ENCODE peak calls at places on chromosomes 7 and 10, in six cellular contexts. One of them, this sample, is unnamed.

GRCh38 chr10:24418532-24418931 is 209.6 kb downstream of the KIAA1217 start:
- DNase-seq in HCT116: no peak
- DNase-seq in KBM-7: peak; percentile 1
- DNase-seq in GM10248: no peak
- DNase-seq in left lung: no peak
- DNase-seq in NCI-H1436: no peak
- DNase-seq in this sample: no peak

GRCh38 chr10:77710081-77710551 is 72.5 kb upstream of the KCNMA1 start:
- DNase-seq in HCT116: no peak
- DNase-seq in left lung: no peak
- DNase-seq in KBM-7: no peak
- DNase-seq in GM10248: no peak
- DNase-seq in NCI-H1436: no peak
- DNase-seq in this sample: no peak

GRCh38 chr10:98422182-98422581 is 7.2 kb upstream of the PYROXD2 start:
- DNase-seq in HCT116: no peak
- DNase-seq in NCI-H1436: no peak
- DNase-seq in GM10248: no peak
- DNase-seq in left lung: no peak
- DNase-seq in KBM-7: no peak
- DNase-seq in this sample: no peak

GRCh38 chr7:1963575-1963974 is 269.2 kb downstream of the MAD1L1 start:
- DNase-seq in GM10248: no peak
- DNase-seq in KBM-7: no peak
- DNase-seq in NCI-H1436: no peak
- DNase-seq in HCT116: no peak
- DNase-seq in left lung: peak; percentile 62
- DNase-seq in this sample: no peak

GRCh38 chr10:77774940-77775391 is 137.4 kb upstream of the KCNMA1 start:
- DNase-seq in GM10248: no peak
- DNase-seq in KBM-7: no peak
- DNase-seq in HCT116: no peak
- DNase-seq in NCI-H1436: no peak
- DNase-seq in left lung: no peak
- DNase-seq in this sample: no peak

GRCh38 chr7:68216046-68216445 is 1219.4 kb downstream of the TYW1 start:
- DNase-seq in left lung: no peak
- DNase-seq in HCT116: no peak
- DNase-seq in NCI-H1436: no peak
- DNase-seq in KBM-7: no peak
- DNase-seq in GM10248: no peak
- DNase-seq in this sample: no peak

GRCh38 chr10:72079356-72079755 is 9.0 kb downstream of the SPOCK2 start:
- DNase-seq in left lung: no peak
- DNase-seq in KBM-7: no peak
- DNase-seq in HCT116: no peak
- DNase-seq in NCI-H1436: peak; percentile 46
- DNase-seq in GM10248: no peak
- DNase-seq in this sample: no peak

GRCh38 chr7:142809671-142810070 is 38.9 kb downstream of the PRSS2 start:
- DNase-seq in HCT116: no peak
- DNase-seq in NCI-H1436: no peak
- DNase-seq in KBM-7: no peak
- DNase-seq in GM10248: no peak
- DNase-seq in left lung: no peak
- DNase-seq in this sample: no peak

GRCh38 chr10:4543943-4544540 is 282.0 kb upstream of the AKR1E2 start:
- DNase-seq in GM10248: no peak
- DNase-seq in KBM-7: no peak
- DNase-seq in HCT116: no peak
- DNase-seq in NCI-H1436: no peak
- DNase-seq in left lung: no peak
- DNase-seq in this sample: no peak

GRCh38 chr10:70494536-70494935 is 16.0 kb downstream of the PALD1 start:
- DNase-seq in HCT116: no peak
- DNase-seq in GM10248: no peak
- DNase-seq in NCI-H1436: no peak
- DNase-seq in left lung: no peak
- DNase-seq in KBM-7: no peak
- DNase-seq in this sample: no peak

GRCh38 chr7:105654994-105655900 is 74.0 kb upstream of the EFCAB10 start:
- DNase-seq in HCT116: no peak
- DNase-seq in NCI-H1436: no peak
- DNase-seq in GM10248: no peak
- DNase-seq in left lung: no peak
- DNase-seq in KBM-7: no peak
- DNase-seq in this sample: no peak

GRCh38 chr7:37116043-37116701 is 332.5 kb downstream of the ELMO1 start:
- DNase-seq in HCT116: no peak
- DNase-seq in NCI-H1436: no peak
- DNase-seq in left lung: no peak
- DNase-seq in KBM-7: no peak
- DNase-seq in GM10248: no peak
- DNase-seq in this sample: no peak

GRCh38 chr10:66301078-66301477 is 624.8 kb upstream of the LRRTM3 start:
- DNase-seq in left lung: no peak
- DNase-seq in GM10248: no peak
- DNase-seq in HCT116: no peak
- DNase-seq in KBM-7: no peak
- DNase-seq in NCI-H1436: no peak
- DNase-seq in this sample: no peak

GRCh38 chr7:70703785-70704184 is 428.2 kb upstream of the GALNT17 start:
- DNase-seq in NCI-H1436: peak; percentile 41
- DNase-seq in GM10248: no peak
- DNase-seq in HCT116: no peak
- DNase-seq in KBM-7: no peak
- DNase-seq in left lung: no peak
- DNase-seq in this sample: no peak

GRCh38 chr10:122019414-122019975 is 30.5 kb downstream of the TACC2 start:
- DNase-seq in KBM-7: no peak
- DNase-seq in HCT116: no peak
- DNase-seq in GM10248: no peak
- DNase-seq in left lung: peak; percentile 88
- DNase-seq in NCI-H1436: peak; percentile 8
- DNase-seq in this sample: no peak

GRCh38 chr10:97762816-97763215 is 9.0 kb downstream of the SFRP5 start:
- DNase-seq in NCI-H1436: no peak
- DNase-seq in KBM-7: no peak
- DNase-seq in GM10248: no peak
- DNase-seq in HCT116: no peak
- DNase-seq in left lung: peak; percentile 56
- DNase-seq in this sample: no peak

GRCh38 chr10:74474022-74474713 is 323.1 kb downstream of the ADK start:
- DNase-seq in NCI-H1436: no peak
- DNase-seq in GM10248: no peak
- DNase-seq in left lung: no peak
- DNase-seq in KBM-7: no peak
- DNase-seq in HCT116: no peak
- DNase-seq in this sample: no peak

GRCh38 chr10:104844073-104844472 is 203.0 kb downstream of the SORCS3 start:
- DNase-seq in NCI-H1436: no peak
- DNase-seq in KBM-7: no peak
- DNase-seq in GM10248: no peak
- DNase-seq in left lung: no peak
- DNase-seq in HCT116: no peak
- DNase-seq in this sample: no peak

This sample was measured in A549.